ENCODE peak calls at places on chromosomes 11 and 22, in nine cellular contexts. L is GF-D8, D is K562, B is Daoy, F is endodermal cell, A is EH, S is GDM1, C is HTR-8/SVneo, N is uterus. P is an unnamed sample.

GRCh38 chr11:104623518-104623917 is 274.7 kb downstream of the CASP12 start:
- DNase-seq in L (no peak), D (no peak), B (no peak), F (no peak), A (peak), S (no peak), C (peak), N (no peak), P (peak)

GRCh38 chr11:72561856-72562255 is 112.4 kb downstream of the PDE2A start:
- DNase-seq in L (no peak), D (no peak), B (no peak), F (peak), A (no peak), S (no peak), C (no peak), N (no peak), P (no peak)

GRCh38 chr22:44889233-44889878 is 120.4 kb downstream of the PHF21B start:
- DNase-seq in L (no peak), D (peak), B (peak), F (peak), A (peak), S (no peak), C (no peak), N (no peak), P (no peak)

GRCh38 chr22:45600791-45601730 is 70.6 kb upstream of the ATXN10 start:
- DNase-seq in L (no peak), D (no peak), B (peak), F (no peak), A (peak), S (no peak), C (no peak), N (no peak), P (peak)

GRCh38 chr11:131664811-131665210 is 294.4 kb downstream of the NTM start:
- DNase-seq in L (no peak), D (no peak), B (no peak), F (peak), A (no peak), S (no peak), C (no peak), N (no peak), P (no peak)

GRCh38 chr22:26471522-26471921 is 12.1 kb downstream of the HPS4 start:
- DNase-seq in L (no peak), D (no peak), B (peak), F (no peak), A (peak), S (no peak), C (no peak), N (no peak), P (peak)

GRCh38 chr11:71452354-71453020 is 516 bp upstream of the NADSYN1 start:
- DNase-seq in L (peak), D (no peak), B (no peak), F (no peak), A (peak), S (peak), C (no peak), N (peak), P (peak)

GRCh38 chr22:39439170-39439569 is 17.6 kb upstream of the MGAT3 start:
- DNase-seq in L (no peak), D (no peak), B (peak), F (no peak), A (peak), S (no peak), C (no peak), N (no peak), P (peak)

GRCh38 chr11:72829178-72829577 is 15.0 kb downstream of the ATG16L2 start:
- DNase-seq in L (no peak), D (no peak), B (no peak), F (peak), A (no peak), S (no peak), C (no peak), N (no peak), P (no peak)

GRCh38 chr11:121901853-121902252 is 214.2 kb downstream of the BLID start:
- DNase-seq in L (no peak), D (no peak), B (no peak), F (no peak), A (no peak), S (no peak), C (no peak), N (no peak), P (no peak)

GRCh38 chr11:26187639-26188038 is 144.3 kb upstream of the ANO3 start:
- DNase-seq in L (no peak), D (no peak), B (no peak), F (no peak), A (peak), S (no peak), C (peak), N (no peak), P (peak)

GRCh38 chr22:19047993-19048392 is 74.2 kb downstream of the DGCR2 start:
- DNase-seq in L (no peak), D (no peak), B (no peak), F (no peak), A (no peak), S (no peak), C (no peak), N (no peak), P (no peak)

GRCh38 chr22:49204599-49205214 is 623.0 kb downstream of the BRD1 start:
- DNase-seq in L (no peak), D (no peak), B (no peak), F (no peak), A (no peak), S (no peak), C (no peak), N (peak), P (no peak)

GRCh38 chr22:40029189-40029890 is 34.6 kb downstream of the FAM83F start:
- DNase-seq in L (no peak), D (no peak), B (no peak), F (no peak), A (no peak), S (no peak), C (no peak), N (no peak), P (no peak)

GRCh38 chr22:24506802-24507438 is 11.8 kb downstream of the UPB1 start:
- DNase-seq in L (no peak), D (no peak), B (peak), F (peak), A (peak), S (no peak), C (no peak), N (no peak), P (peak)

GRCh38 chr22:17980638-17981051 is 43.7 kb downstream of the MICAL3 start:
- DNase-seq in L (peak), D (peak), B (no peak), F (no peak), A (no peak), S (peak), C (no peak), N (no peak), P (peak)

GRCh38 chr11:35016939-35017338 is 100.5 kb downstream of the PDHX start:
- DNase-seq in L (no peak), D (no peak), B (no peak), F (no peak), A (no peak), S (no peak), C (no peak), N (no peak), P (no peak)

GRCh38 chr11:69702239-69702668 is 1.6 kb downstream of the FGF19 start:
- DNase-seq in L (no peak), D (no peak), B (no peak), F (peak), A (no peak), S (no peak), C (no peak), N (no peak), P (no peak)

GRCh38 chr22:20225693-20225966 is 42.5 kb downstream of the RTN4R start:
- DNase-seq in L (no peak), D (no peak), B (no peak), F (no peak), A (no peak), S (no peak), C (no peak), N (no peak), P (no peak)

GRCh38 chr11:69434341-69434960 is 47.0 kb upstream of the LINC01488 start:
- DNase-seq in L (no peak), D (no peak), B (no peak), F (peak), A (no peak), S (no peak), C (no peak), N (no peak), P (no peak)

GRCh38 chr11:16912607-16913006 is 101.6 kb downstream of the PLEKHA7 start:
- DNase-seq in L (no peak), D (no peak), B (no peak), F (peak), A (no peak), S (no peak), C (no peak), N (no peak), P (no peak)

GRCh38 chr22:41603873-41604332 is 14.3 kb upstream of the PMM1 start:
- DNase-seq in L (peak), D (peak), B (peak), F (no peak), A (no peak), S (no peak), C (no peak), N (no peak), P (no peak)

GRCh38 chr11:117805048-117805447 is 8.0 kb upstream of the DSCAML1 start:
- DNase-seq in L (no peak), D (no peak), B (no peak), F (no peak), A (no peak), S (no peak), C (no peak), N (no peak), P (no peak)

GRCh38 chr22:27638329-27639179 is 163.0 kb downstream of the MN1 start:
- DNase-seq in L (no peak), D (no peak), B (no peak), F (no peak), A (no peak), S (no peak), C (no peak), N (no peak), P (no peak)

GRCh38 chr11:65078151-65078550 is 5.7 kb downstream of the CDCA5 start:
- DNase-seq in L (no peak), D (peak), B (peak), F (peak), A (peak), S (peak), C (no peak), N (no peak), P (peak)

GRCh38 chr22:39797528-39798147 is 95.9 kb downstream of the ENTHD1 start:
- DNase-seq in L (no peak), D (no peak), B (no peak), F (no peak), A (no peak), S (no peak), C (no peak), N (no peak), P (no peak)

GRCh38 chr11:26112190-26112715 is 219.7 kb upstream of the ANO3 start:
- DNase-seq in L (no peak), D (no peak), B (no peak), F (no peak), A (no peak), S (no peak), C (no peak), N (no peak), P (no peak)

GRCh38 chr11:70080763-70081162 is 2.6 kb downstream of the ANO1 start:
- DNase-seq in L (no peak), D (peak), B (peak), F (no peak), A (no peak), S (no peak), C (no peak), N (no peak), P (no peak)

GRCh38 chr22:35330258-35330861 is 30.7 kb downstream of the TOM1 start:
- DNase-seq in L (peak), D (no peak), B (peak), F (no peak), A (peak), S (peak), C (no peak), N (peak), P (peak)

GRCh38 chr11:95095858-95096587 is 6.4 kb downstream of the ENDOD1 start:
- DNase-seq in L (no peak), D (no peak), B (no peak), F (no peak), A (peak), S (no peak), C (no peak), N (no peak), P (peak)